ENCODE peak calls at places on chromosomes 7 and 10, in five cellular contexts. Y, S, E, G and K are unnamed samples.

GRCh38 chr10:117968354-117969182 is 78.2 kb downstream of the RAB11FIP2 start:
- DNase-seq in E (peak; percentile 23), Y (no peak), S (no peak), G (no peak), K (no peak)

GRCh38 chr10:95290801-95291633 is at the start of gene PDLIM1:
- DNase-seq in Y (peak; percentile 73), E (peak; percentile 93), G (no peak), S (no peak), K (no peak)

GRCh38 chr10:131638049-131638448 is 262.8 kb upstream of the PPP2R2D start:
- DNase-seq in G (no peak), S (no peak), Y (no peak), E (no peak), K (no peak)

GRCh38 chr10:71634531-71635164 is 84.9 kb downstream of the C10orf105 start:
- DNase-seq in E (no peak), Y (no peak), S (no peak), G (no peak), K (no peak)

GRCh38 chr10:62844280-62845011 is 28.3 kb upstream of the EGR2 start:
- DNase-seq in E (no peak), G (no peak), Y (no peak), S (no peak), K (no peak)

GRCh38 chr7:111763221-111763791 is 201.0 kb upstream of the IMMP2L start:
- DNase-seq in Y (peak; percentile 68), G (peak; percentile 29), S (no peak), E (peak; percentile 75), K (peak; percentile 74)

GRCh38 chr10:79397051-79397450 is 48.4 kb downstream of the ZCCHC24 start:
- DNase-seq in G (no peak), Y (no peak), S (no peak), E (no peak), K (no peak)

GRCh38 chr7:1934756-1935155 is 264.7 kb downstream of the ELFN1 start:
- DNase-seq in G (no peak), S (no peak), E (no peak), Y (no peak), K (no peak)

GRCh38 chr10:119421887-119422684 is 120.4 kb downstream of the RGS10 start:
- DNase-seq in E (no peak), S (no peak), G (no peak), Y (peak; percentile 44), K (peak; percentile 69)

GRCh38 chr10:59885430-59886134 is 20.8 kb downstream of the CCDC6 start:
- DNase-seq in G (no peak), E (no peak), Y (no peak), S (no peak), K (no peak)

GRCh38 chr10:59887972-59888640 is 18.2 kb downstream of the CCDC6 start:
- DNase-seq in E (no peak), G (no peak), S (no peak), Y (no peak), K (no peak)

GRCh38 chr10:59891349-59891748 is 15.0 kb downstream of the CCDC6 start:
- DNase-seq in Y (no peak), E (no peak), G (no peak), S (no peak), K (no peak)

GRCh38 chr10:59891919-59892318 is 14.4 kb downstream of the CCDC6 start:
- DNase-seq in G (no peak), Y (no peak), E (no peak), S (no peak), K (no peak)

GRCh38 chr10:59887006-59887405 is 19.4 kb downstream of the CCDC6 start:
- DNase-seq in E (no peak), S (no peak), Y (no peak), G (no peak), K (no peak)
- H3K4me3 ChIP-seq in E (no peak overlapping the region), S (no peak overlapping the region), Y (no peak overlapping the region), G (no peak overlapping the region), K (no peak overlapping the region)

DNA sequence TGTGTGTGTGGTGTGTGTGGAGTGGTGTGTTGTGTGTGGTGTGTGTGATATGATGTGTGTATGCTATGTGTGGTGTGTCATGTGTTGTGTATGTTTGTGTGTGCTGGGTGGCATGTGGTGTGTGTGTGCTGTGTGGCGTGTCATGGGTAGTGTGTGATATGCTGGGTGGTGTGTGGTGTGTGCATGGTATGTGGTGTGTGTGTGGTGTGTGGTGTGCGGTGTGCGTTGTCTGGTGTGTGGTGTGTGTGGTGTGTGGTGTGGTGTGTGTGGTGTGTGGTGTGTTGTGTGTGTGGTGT is 37.5 kb upstream of the DNAJB6 start:
- DNase-seq in E (no peak), S (no peak), Y (no peak), G (no peak), K (no peak)
- H3K4me3 ChIP-seq in E (no peak overlapping the region), S (no peak overlapping the region), Y (no peak overlapping the region), G (no peak overlapping the region), K (no peak overlapping the region)

DNA sequence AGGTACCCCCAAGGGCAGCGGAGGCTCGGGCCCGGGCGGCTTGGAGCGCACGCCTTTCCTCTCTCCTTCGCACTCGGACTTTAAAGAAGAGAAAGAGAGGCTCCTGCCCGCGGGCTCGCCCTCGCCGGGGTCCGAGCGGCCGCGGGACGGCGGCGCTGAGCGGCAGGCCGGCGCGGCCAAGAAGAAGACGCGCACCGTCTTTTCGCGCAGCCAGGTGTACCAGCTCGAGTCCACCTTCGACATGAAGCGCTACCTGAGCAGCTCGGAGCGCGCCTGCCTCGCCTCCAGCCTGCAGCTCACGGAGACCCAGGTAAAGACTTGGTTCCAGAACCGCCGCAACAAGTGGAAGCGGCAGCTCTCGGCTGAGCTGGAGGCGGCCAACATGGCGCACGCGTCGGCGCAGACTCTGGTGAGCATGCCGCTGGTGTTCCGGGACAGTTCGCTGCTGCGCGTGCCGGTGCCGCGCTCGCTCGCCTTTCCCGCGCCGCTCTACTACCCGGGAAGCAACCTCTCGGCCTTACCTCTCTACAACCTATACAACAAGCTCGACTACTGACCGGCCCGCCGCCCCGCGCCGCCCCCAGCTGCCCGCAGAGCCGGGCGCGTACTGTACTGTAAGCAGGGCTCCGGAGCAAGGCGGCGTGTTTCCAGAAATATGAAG is 1.8 kb downstream of the HMX2 start:
- DNase-seq in G (no peak), E (peak; percentile 47), Y (peak; percentile 57), S (no peak), K (no peak)
- H3K4me3 ChIP-seq in G (peak overlapping the region; percentile 28), E (peak overlapping the region; percentile 8), Y (peak overlapping the region; percentile 75), S (peak overlapping the region; percentile 41), K (peak overlapping the region; percentile 40)

GRCh38 chr7:86708334-86708733 is 64.6 kb downstream of the GRM3 start:
- DNase-seq in E (no peak), G (no peak), Y (no peak), S (no peak), K (peak; percentile 6)
- H3K4me3 ChIP-seq in E (no peak overlapping the region), G (no peak overlapping the region), Y (no peak overlapping the region), S (no peak overlapping the region), K (no peak overlapping the region)

GRCh38 chr10:100927266-100927665 is 14.5 kb downstream of the SLF2 start:
- DNase-seq in S (no peak), G (no peak), Y (no peak), E (no peak), K (no peak)
- H3K4me3 ChIP-seq in S (no peak overlapping the region), G (no peak overlapping the region), Y (no peak overlapping the region), E (no peak overlapping the region), K (no peak overlapping the region)

DNA sequence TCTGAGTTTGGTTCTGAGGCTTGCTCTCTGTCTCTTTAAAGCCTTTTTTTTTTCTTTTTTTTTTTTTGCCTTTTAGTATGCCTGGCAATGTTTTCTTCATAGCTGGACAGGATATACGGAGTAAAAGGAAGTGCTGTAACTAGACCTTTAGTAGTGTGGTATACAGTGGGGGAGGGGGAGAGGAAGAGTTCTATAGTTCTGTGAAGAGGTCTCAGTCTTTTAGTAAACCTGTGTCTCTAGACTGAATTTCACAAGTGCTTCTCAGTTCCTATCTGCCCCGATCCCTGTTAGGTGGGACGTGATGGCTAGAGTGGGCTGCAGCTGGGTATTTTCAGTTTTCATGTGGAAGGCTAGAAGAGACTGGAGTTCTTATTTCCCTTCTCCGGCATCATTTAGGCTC is 3.1 kb upstream of the ABCC2 start:
- DNase-seq in E (peak; percentile 69), G (no peak), S (peak; percentile 52), Y (peak; percentile 88), K (peak; percentile 71)
- H3K4me3 ChIP-seq in E (no peak overlapping the region), G (no peak overlapping the region), S (peak overlapping the region; percentile 31), Y (peak overlapping the region; percentile 48), K (no peak overlapping the region)